ENCODE peak calls at places on chromosomes 3 and 15, in eight cellular contexts. E is choroid plexus epithelial cell, F is fibroblast of pulmonary artery, M is endodermal cell, D is cardiac muscle cell, A is fibroblast of mammary gland, Q is IMR-90, N is PC-9. X is an unnamed sample.

GRCh38 chr3:31621314-31621713 is 88.6 kb downstream of the STT3B start:
- DNase-seq in E (no peak), F (no peak), M (no peak), D (no peak), A (no peak), Q (peak; percentile 17), N (no peak), X (no peak)

GRCh38 chr3:56904526-56905245 is 102.9 kb upstream of the ARHGEF3 start:
- DNase-seq in E (no peak), F (no peak), M (no peak), D (no peak), A (peak; percentile 36), Q (no peak), N (no peak), X (no peak)

GRCh38 chr15:69280783-69281182 is 17.9 kb upstream of the PAQR5 start:
- DNase-seq in E (peak; percentile 30), F (peak; percentile 31), M (no peak), D (peak; percentile 54), A (no peak), Q (peak; percentile 27), N (no peak), X (no peak)

GRCh38 chr3:105402287-105402801 is 35.6 kb downstream of the ALCAM start:
- DNase-seq in E (peak; percentile 77), F (no peak), M (peak; percentile 76), D (no peak), A (peak; percentile 15), Q (peak; percentile 47), N (peak; percentile 93), X (no peak)

GRCh38 chr3:14467723-14468620 is 65.6 kb downstream of the SLC6A6 start:
- DNase-seq in E (peak; percentile 51), F (peak; percentile 48), M (peak; percentile 78), D (peak; percentile 59), A (peak; percentile 47), Q (peak; percentile 46), N (no peak), X (peak; percentile 36)

GRCh38 chr15:81889480-81889871 is 156.3 kb downstream of the MEX3B start:
- DNase-seq in E (no peak), F (no peak), M (no peak), D (no peak), A (no peak), Q (peak; percentile 41), N (no peak), X (no peak)

GRCh38 chr3:113832477-113833164 is 6.0 kb upstream of the GRAMD1C start:
- DNase-seq in E (no peak), F (no peak), M (no peak), D (peak; percentile 38), A (no peak), Q (no peak), N (no peak), X (peak; percentile 76)

GRCh38 chr3:25114532-25114931 is 313.5 kb upstream of the RARB start:
- DNase-seq in E (no peak), F (no peak), M (no peak), D (no peak), A (no peak), Q (no peak), N (no peak), X (no peak)

GRCh38 chr3:69330891-69331400 is 54.9 kb downstream of the FRMD4B start:
- DNase-seq in E (no peak), F (peak; percentile 41), M (no peak), D (peak; percentile 61), A (no peak), Q (no peak), N (no peak), X (no peak)

GRCh38 chr3:170259853-170260386 is 37.7 kb downstream of the PRKCI start:
- DNase-seq in E (peak; percentile 3), F (no peak), M (no peak), D (peak; percentile 8), A (no peak), Q (peak; percentile 25), N (no peak), X (no peak)

GRCh38 chr15:90749754-90750153 is 32.6 kb downstream of the BLM start:
- DNase-seq in E (no peak), F (no peak), M (no peak), D (no peak), A (no peak), Q (no peak), N (no peak), X (peak; percentile 48)

GRCh38 chr15:90744759-90745402 is 27.7 kb downstream of the BLM start:
- DNase-seq in E (no peak), F (no peak), M (no peak), D (no peak), A (no peak), Q (no peak), N (no peak), X (no peak)

GRCh38 chr15:90751300-90751825 is 34.2 kb downstream of the BLM start:
- DNase-seq in E (no peak), F (no peak), M (no peak), D (no peak), A (no peak), Q (no peak), N (no peak), X (no peak)

DNA sequence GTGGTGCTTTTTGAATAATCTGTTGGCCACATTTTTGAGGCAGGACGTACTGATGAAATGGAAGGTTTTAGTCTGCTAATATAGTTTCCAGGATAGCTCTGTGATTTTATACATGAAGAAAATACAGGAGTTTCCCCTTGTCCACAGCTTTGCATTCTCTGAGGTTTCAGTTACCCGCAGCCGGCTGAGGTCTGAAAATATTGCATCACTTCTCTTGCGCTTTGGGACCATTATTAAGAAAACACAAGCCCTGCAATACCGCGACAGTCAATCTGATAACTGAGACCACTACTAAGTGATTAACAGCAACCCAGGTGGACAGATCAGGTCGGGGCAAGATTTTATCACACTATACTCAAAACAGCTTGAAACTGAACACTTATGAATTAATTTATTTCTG is 33.0 kb downstream of the BLM start:
- DNase-seq in E (no peak), F (no peak), M (no peak), D (no peak), A (no peak), Q (no peak), N (no peak), X (peak; percentile 67)
- H3K4me3 ChIP-seq in E (no peak overlapping the region), F (no peak overlapping the region), M (no peak overlapping the region), D (no peak overlapping the region), A (no peak overlapping the region), Q (no peak overlapping the region), N (no peak overlapping the region), X (peak overlapping the region; percentile 13)

DNA sequence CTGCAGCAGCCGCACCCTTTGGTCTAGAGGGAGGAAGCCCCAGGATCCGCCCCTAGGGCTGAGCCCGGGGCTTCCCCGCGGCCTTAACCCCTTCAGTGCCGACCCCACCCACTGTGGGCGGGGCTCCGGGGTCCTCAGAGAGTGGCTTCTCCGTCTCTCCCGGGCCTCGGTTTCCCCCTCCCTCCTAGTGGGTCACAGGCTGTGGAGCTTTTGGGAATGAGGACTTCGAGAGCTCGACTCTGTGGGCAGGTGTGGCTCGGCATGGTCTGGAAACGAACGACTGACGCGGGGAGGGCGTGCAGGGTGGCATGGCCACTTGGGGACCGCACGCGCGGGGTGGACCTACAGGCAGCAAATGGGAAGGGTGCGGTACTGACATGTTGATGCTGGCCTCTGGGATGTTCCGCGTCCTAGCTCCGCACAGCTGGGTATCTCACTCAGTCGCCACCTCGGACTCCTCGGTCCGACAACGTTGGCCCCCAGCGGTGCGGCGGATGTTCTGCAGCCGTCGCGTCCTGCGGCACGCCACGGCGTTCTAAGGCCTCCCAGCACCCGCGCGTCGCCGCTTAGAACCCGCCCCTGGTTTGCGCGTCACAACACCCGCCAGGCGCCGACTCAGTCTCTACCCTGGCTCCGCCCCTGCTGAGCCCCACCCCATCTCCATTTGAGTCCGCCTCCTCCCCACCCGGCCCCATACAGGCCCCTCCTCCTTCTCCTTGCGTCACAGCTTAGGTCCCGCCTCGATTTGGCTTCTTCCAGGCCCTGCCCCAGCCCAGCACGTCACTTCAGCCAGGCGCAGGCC is at the start of the genes HYAL3 and NAA80:
- DNase-seq in E (peak; percentile 100), F (peak; percentile 100), M (peak; percentile 100), D (peak; percentile 100), A (peak; percentile 99), Q (peak; percentile 99), N (peak; percentile 94), X (peak; percentile 100)
- TF ChIP-seq CTCF in E (peak; percentile 33), F (peak; percentile 9), M (peak; percentile 56), D (peak; percentile 21), A (peak; percentile 0), Q (peak; percentile 31), N (no peak), X (peak; percentile 27)

GRCh38 chr15:64905941-64906340 is 5.8 kb upstream of the ANKDD1A start:
- DNase-seq in E (no peak), F (no peak), M (no peak), D (no peak), A (no peak), Q (no peak), N (no peak), X (no peak)

GRCh38 chr15:64904189-64904588 is 7.5 kb upstream of the ANKDD1A start:
- DNase-seq in E (no peak), F (no peak), M (peak; percentile 51), D (no peak), A (no peak), Q (no peak), N (no peak), X (no peak)

GRCh38 chr15:64903331-64903950 is 8.3 kb upstream of the ANKDD1A start:
- DNase-seq in E (no peak), F (peak; percentile 36), M (peak; percentile 51), D (no peak), A (no peak), Q (no peak), N (no peak), X (no peak)

GRCh38 chr15:64906402-64906801 is 5.3 kb upstream of the ANKDD1A start:
- DNase-seq in E (no peak), F (no peak), M (peak; percentile 28), D (no peak), A (no peak), Q (no peak), N (no peak), X (no peak)

GRCh38 chr15:64905119-64905831 is 6.4 kb upstream of the ANKDD1A start:
- DNase-seq in E (peak; percentile 75), F (peak; percentile 76), M (peak; percentile 98), D (peak; percentile 83), A (peak; percentile 72), Q (peak; percentile 60), N (no peak), X (peak; percentile 81)
- H3K4me3 ChIP-seq in E (peak overlapping the region; percentile 52), F (peak overlapping the region; percentile 21), M (no peak overlapping the region), D (peak overlapping the region; percentile 15), A (peak overlapping the region; percentile 52), Q (peak overlapping the region; percentile 3), N (peak overlapping the region; percentile 35), X (peak overlapping the region; percentile 13)

GRCh38 chr3:62669161-62669560 is 206.1 kb downstream of the CADPS start:
- DNase-seq in E (no peak), F (no peak), M (no peak), D (no peak), A (no peak), Q (no peak), N (no peak), X (no peak)

GRCh38 chr3:62672270-62672987 is 202.8 kb downstream of the CADPS start:
- DNase-seq in E (no peak), F (no peak), M (no peak), D (no peak), A (no peak), Q (no peak), N (no peak), X (no peak)

GRCh38 chr3:62670351-62670750 is 204.9 kb downstream of the CADPS start:
- DNase-seq in E (no peak), F (no peak), M (no peak), D (peak; percentile 2), A (peak; percentile 75), Q (no peak), N (no peak), X (no peak)

GRCh38 chr3:62665627-62666433 is 209.4 kb downstream of the CADPS start:
- DNase-seq in E (peak; percentile 61), F (peak; percentile 58), M (peak; percentile 97), D (peak; percentile 63), A (peak; percentile 69), Q (peak; percentile 18), N (no peak), X (peak; percentile 57)

GRCh38 chr3:62667714-62668113 is 207.5 kb downstream of the CADPS start:
- DNase-seq in E (no peak), F (no peak), M (peak; percentile 78), D (no peak), A (no peak), Q (no peak), N (no peak), X (peak; percentile 2)
- TF ChIP-seq CTCF in E (no peak), F (no peak), M (peak; percentile 80), D (no peak), A (no peak), Q (no peak), N (no peak), X (peak; percentile 11)

X was measured in GM12865.